ENCODE peak calls at places on chromosomes 6 and 20, in four cellular contexts. Z, W, O and C are unnamed samples.

GRCh38 chr20:48463916-48464315 is 363.9 kb downstream of the PREX1 start:
- DNase-seq in O (no peak), W (peak; percentile 58), Z (no peak), C (no peak)

GRCh38 chr6:146544783-146545182 is 1.1 kb downstream of the RAB32 start:
- DNase-seq in W (no peak), Z (no peak), O (no peak), C (no peak)

GRCh38 chr20:38196592-38196991 is 31.5 kb upstream of the TGM2 start:
- DNase-seq in O (peak; percentile 80), Z (no peak), W (no peak), C (no peak)

GRCh38 chr20:36314734-36315544 is 8.8 kb downstream of the DLGAP4 start:
- DNase-seq in W (no peak), O (no peak), Z (no peak), C (no peak)

GRCh38 chr20:12111431-12112088 is 193.9 kb downstream of the BTBD3 start:
- DNase-seq in Z (no peak), O (no peak), W (no peak), C (no peak)

GRCh38 chr20:10388571-10388970 is 45.5 kb downstream of the MKKS start:
- DNase-seq in O (no peak), Z (no peak), W (no peak), C (no peak)

GRCh38 chr6:141610741-141611140 is 522.0 kb upstream of the GJE1 start:
- DNase-seq in O (no peak), W (no peak), Z (no peak), C (no peak)

GRCh38 chr6:15855311-15855710 is 192.5 kb upstream of the DTNBP1 start:
- DNase-seq in Z (no peak), W (no peak), O (no peak), C (no peak)

GRCh38 chr6:6714498-6715360 is 126.2 kb downstream of the LY86 start:
- DNase-seq in W (no peak), O (no peak), Z (no peak), C (no peak)

GRCh38 chr6:20554326-20554725 is 20.1 kb downstream of the CDKAL1 start:
- DNase-seq in W (peak; percentile 4), Z (no peak), O (no peak), C (no peak)

GRCh38 chr6:14288910-14289309 is 171.3 kb downstream of the CD83 start:
- DNase-seq in W (no peak), O (no peak), Z (no peak), C (no peak)

GRCh38 chr6:166058064-166058739 is 109.4 kb downstream of the TBXT start:
- DNase-seq in W (peak; percentile 46), Z (no peak), O (no peak), C (no peak)

GRCh38 chr6:82878812-82879211 is 186.8 kb downstream of the UBE3D start:
- DNase-seq in Z (no peak), W (no peak), O (no peak), C (no peak)

GRCh38 chr6:166939276-166939816 is 17.0 kb downstream of the RNASET2 start:
- DNase-seq in W (no peak), O (no peak), Z (no peak), C (no peak)

GRCh38 chr6:167341665-167342655 is 17.1 kb downstream of the TTLL2 start:
- DNase-seq in O (no peak), Z (peak; percentile 66), W (no peak), C (peak; percentile 78)

GRCh38 chr20:32898721-32899120 is 40.0 kb downstream of the EFCAB8 start:
- DNase-seq in O (no peak), Z (no peak), W (peak; percentile 91), C (no peak)

GRCh38 chr6:147205690-147206600 is 1.7 kb downstream of the STXBP5 start:
- DNase-seq in Z (peak; percentile 15), O (no peak), W (peak; percentile 8), C (no peak)

GRCh38 chr6:44161997-44162338 is 3.3 kb downstream of the CAPN11 start:
- DNase-seq in O (no peak), W (peak; percentile 69), Z (no peak), C (no peak)

GRCh38 chr20:9838035-9838377 is 870 bp downstream of the PAK5 start:
- DNase-seq in O (no peak), W (no peak), Z (peak; percentile 73), C (no peak)

GRCh38 chr20:3902446-3902845 is 13.3 kb downstream of the PANK2 start:
- DNase-seq in O (no peak), W (no peak), Z (no peak), C (no peak)

GRCh38 chr6:127096167-127096566 is 22.3 kb upstream of the RSPO3 start:
- DNase-seq in O (peak; percentile 27), W (no peak), Z (no peak), C (no peak)

GRCh38 chr20:846894-847278 is 13.4 kb downstream of the FAM110A start:
- DNase-seq in W (no peak), O (no peak), Z (no peak), C (no peak)

GRCh38 chr20:41468994-41469600 is 102.5 kb upstream of the EMILIN3 start:
- DNase-seq in W (no peak), Z (no peak), O (no peak), C (no peak)

GRCh38 chr20:9228774-9229450 is 160.0 kb downstream of the PLCB4 start:
- DNase-seq in O (no peak), W (no peak), Z (no peak), C (no peak)

GRCh38 chr6:42204768-42205282 is 10.1 kb upstream of the GUCA1B start:
- DNase-seq in W (no peak), O (no peak), Z (no peak), C (no peak)

GRCh38 chr6:28161410-28162079 is 19.9 kb downstream of the ZKSCAN8 start:
- DNase-seq in O (peak; percentile 70), W (peak; percentile 93), Z (peak; percentile 6), C (peak; percentile 45)

GRCh38 chr6:47005486-47005885 is 36.6 kb downstream of the ADGRF1 start:
- DNase-seq in Z (no peak), O (no peak), W (no peak), C (no peak)

GRCh38 chr6:155253337-155253736 is 10.5 kb upstream of the CLDN20 start:
- DNase-seq in O (peak; percentile 60), Z (no peak), W (no peak), C (no peak)

GRCh38 chr6:117498159-117498558 is 15.7 kb downstream of the DCBLD1 start:
- DNase-seq in W (peak; percentile 64), O (peak; percentile 51), Z (no peak), C (no peak)

GRCh38 chr6:144284753-144285547 is at the start of gene UTRN:
- DNase-seq in O (peak; percentile 68), W (peak; percentile 87), Z (peak; percentile 63), C (no peak)

GRCh38 chr6:156703719-156704118 is 73.5 kb upstream of the ARID1B start:
- DNase-seq in O (no peak), Z (no peak), W (no peak), C (no peak)

GRCh38 chr20:38355161-38356012 is 9.1 kb downstream of the LBP start:
- DNase-seq in O (no peak), Z (no peak), W (no peak), C (no peak)

GRCh38 chr6:6875818-6876470 is 231.8 kb upstream of the RREB1 start:
- DNase-seq in O (peak; percentile 90), Z (no peak), W (peak; percentile 88), C (no peak)

GRCh38 chr20:4820833-4821518 is 99.3 kb downstream of the PRND start:
- DNase-seq in W (peak; percentile 90), Z (no peak), O (no peak), C (peak; percentile 30)

GRCh38 chr20:57618091-57618765 is 2.0 kb downstream of the ZBP1 start:
- DNase-seq in W (no peak), O (peak; percentile 99), Z (no peak), C (peak; percentile 34)

GRCh38 chr6:123716506-123716905 is 79.8 kb upstream of the TRDN start:
- DNase-seq in O (no peak), Z (no peak), W (no peak), C (no peak)

GRCh38 chr6:100479180-100480035 is 14.7 kb upstream of the SIM1 start:
- DNase-seq in O (no peak), Z (peak; percentile 32), W (peak; percentile 50), C (no peak)

GRCh38 chr6:111894272-111894671 is 21.0 kb upstream of the FYN start:
- DNase-seq in Z (no peak), O (no peak), W (peak; percentile 53), C (no peak)

GRCh38 chr6:135983093-135983492 is 131.6 kb downstream of the PDE7B start:
- DNase-seq in Z (no peak), W (no peak), O (no peak), C (no peak)